ENCODE peak calls at places on chromosomes 5 and 9, in five cellular contexts. One of them, this sample, is unnamed.

GRCh38 chr9:31587176-31587575 is 797.3 kb upstream of the ACO1 start:
- DNase-seq in spleen: no peak
- DNase-seq in Peyer's patch: no peak
- DNase-seq in body of pancreas: no peak
- DNase-seq in dorsolateral prefrontal cortex: no peak
- DNase-seq in this sample: no peak

GRCh38 chr5:168737066-168737465 is 157.9 kb upstream of the PANK3 start:
- DNase-seq in spleen: no peak
- DNase-seq in Peyer's patch: no peak
- DNase-seq in body of pancreas: no peak
- DNase-seq in dorsolateral prefrontal cortex: no peak
- DNase-seq in this sample: no peak

GRCh38 chr5:3098821-3099220 is 347.3 kb upstream of the IRX2 start:
- DNase-seq in spleen: no peak
- DNase-seq in Peyer's patch: no peak
- DNase-seq in body of pancreas: no peak
- DNase-seq in dorsolateral prefrontal cortex: no peak
- DNase-seq in this sample: no peak

GRCh38 chr5:160436017-160436416 is 14.4 kb downstream of the PTTG1 start:
- DNase-seq in spleen: no peak
- DNase-seq in Peyer's patch: no peak
- DNase-seq in body of pancreas: no peak
- DNase-seq in dorsolateral prefrontal cortex: no peak
- DNase-seq in this sample: no peak

GRCh38 chr9:129473523-129474244 is 147.2 kb downstream of the C9orf50 start:
- DNase-seq in spleen: no peak
- DNase-seq in Peyer's patch: no peak
- DNase-seq in body of pancreas: no peak
- DNase-seq in dorsolateral prefrontal cortex: no peak
- DNase-seq in this sample: no peak

GRCh38 chr9:98921740-98922139 is 22.0 kb upstream of the COL15A1 start:
- DNase-seq in spleen: no peak
- DNase-seq in Peyer's patch: no peak
- DNase-seq in body of pancreas: no peak
- DNase-seq in dorsolateral prefrontal cortex: no peak
- DNase-seq in this sample: no peak

GRCh38 chr5:68953151-68953884 is 140.5 kb upstream of the SLC30A5 start:
- DNase-seq in spleen: no peak
- DNase-seq in Peyer's patch: no peak
- DNase-seq in body of pancreas: no peak
- DNase-seq in dorsolateral prefrontal cortex: no peak
- DNase-seq in this sample: no peak

GRCh38 chr5:81194633-81195333 is 38.3 kb upstream of the CKMT2 start:
- DNase-seq in spleen: peak
- DNase-seq in Peyer's patch: peak
- DNase-seq in body of pancreas: peak
- DNase-seq in dorsolateral prefrontal cortex: peak
- DNase-seq in this sample: peak

GRCh38 chr5:158802941-158803341 is 296.8 kb downstream of the EBF1 start:
- DNase-seq in spleen: no peak
- DNase-seq in Peyer's patch: no peak
- DNase-seq in body of pancreas: no peak
- DNase-seq in dorsolateral prefrontal cortex: no peak
- DNase-seq in this sample: no peak

GRCh38 chr5:128084228-128085167 is 932 bp downstream of the SLC12A2 start:
- DNase-seq in spleen: peak
- DNase-seq in Peyer's patch: peak
- DNase-seq in body of pancreas: peak
- DNase-seq in dorsolateral prefrontal cortex: peak
- DNase-seq in this sample: no peak

GRCh38 chr9:114029311-114030170 is 48.6 kb downstream of the AMBP start:
- DNase-seq in spleen: peak
- DNase-seq in Peyer's patch: no peak
- DNase-seq in body of pancreas: peak
- DNase-seq in dorsolateral prefrontal cortex: no peak
- DNase-seq in this sample: no peak

GRCh38 chr5:126647071-126647470 is 46.3 kb downstream of the PHAX start:
- DNase-seq in spleen: no peak
- DNase-seq in Peyer's patch: no peak
- DNase-seq in body of pancreas: no peak
- DNase-seq in dorsolateral prefrontal cortex: no peak
- DNase-seq in this sample: no peak

GRCh38 chr9:123208626-123209174 is 59.7 kb downstream of the STRBP start:
- DNase-seq in spleen: no peak
- DNase-seq in Peyer's patch: no peak
- DNase-seq in body of pancreas: no peak
- DNase-seq in dorsolateral prefrontal cortex: no peak
- DNase-seq in this sample: no peak

GRCh38 chr5:135333737-135334515 is 65.1 kb downstream of the MACROH2A1 start:
- DNase-seq in spleen: no peak
- DNase-seq in Peyer's patch: no peak
- DNase-seq in body of pancreas: no peak
- DNase-seq in dorsolateral prefrontal cortex: no peak
- DNase-seq in this sample: no peak

GRCh38 chr5:135331612-135332011 is 67.4 kb downstream of the MACROH2A1 start:
- DNase-seq in spleen: no peak
- DNase-seq in Peyer's patch: no peak
- DNase-seq in body of pancreas: no peak
- DNase-seq in dorsolateral prefrontal cortex: no peak
- DNase-seq in this sample: no peak

GRCh38 chr5:135330798-135331096 is 68.3 kb downstream of the MACROH2A1 start:
- DNase-seq in spleen: no peak
- DNase-seq in Peyer's patch: no peak
- DNase-seq in body of pancreas: no peak
- DNase-seq in dorsolateral prefrontal cortex: no peak
- DNase-seq in this sample: no peak

GRCh38 chr5:135329913-135330797 is 68.9 kb downstream of the MACROH2A1 start:
- DNase-seq in spleen: no peak
- DNase-seq in Peyer's patch: peak
- DNase-seq in body of pancreas: no peak
- DNase-seq in dorsolateral prefrontal cortex: no peak
- DNase-seq in this sample: no peak

GRCh38 chr5:135332519-135333150 is 66.4 kb downstream of the MACROH2A1 start:
- DNase-seq in spleen: no peak
- DNase-seq in Peyer's patch: no peak
- DNase-seq in body of pancreas: no peak
- DNase-seq in dorsolateral prefrontal cortex: no peak
- DNase-seq in this sample: no peak
- TF ChIP-seq CTCF in spleen: peak
- TF ChIP-seq CTCF in Peyer's patch: peak
- TF ChIP-seq CTCF in body of pancreas: no peak
- TF ChIP-seq CTCF in dorsolateral prefrontal cortex: peak
- TF ChIP-seq CTCF in this sample: peak

DNA sequence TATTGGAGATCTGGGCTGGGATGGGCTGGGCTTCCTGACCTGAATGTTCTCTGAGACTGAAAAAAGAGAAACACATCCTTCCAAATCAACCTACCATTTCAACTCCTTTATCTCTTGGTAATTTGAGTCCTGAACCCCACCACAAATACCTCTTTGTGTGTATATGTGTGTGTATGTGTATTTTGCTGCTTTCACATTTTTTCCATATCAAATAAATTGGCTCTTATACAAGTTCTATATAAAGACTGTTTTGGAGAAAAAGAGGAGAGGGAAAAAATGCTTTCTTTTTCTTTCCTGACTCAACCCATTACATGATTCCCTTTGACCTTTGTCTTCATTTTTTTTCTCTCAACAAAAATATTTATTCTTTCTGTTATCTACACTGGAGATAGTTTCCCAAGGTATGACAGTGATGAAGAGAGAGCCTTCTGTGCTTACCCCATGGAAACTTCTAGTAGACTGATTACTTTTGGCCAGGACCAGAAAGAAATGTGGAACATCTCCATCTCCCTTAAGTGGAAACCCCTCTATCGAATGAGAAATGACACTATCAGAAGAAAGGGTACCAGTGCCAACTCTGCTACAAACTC is 85.3 kb downstream of the PAPPA start:
- DNase-seq in spleen: no peak
- DNase-seq in Peyer's patch: no peak
- DNase-seq in body of pancreas: no peak
- DNase-seq in dorsolateral prefrontal cortex: no peak
- DNase-seq in this sample: no peak
- TF ChIP-seq CTCF in spleen: no peak
- TF ChIP-seq CTCF in Peyer's patch: no peak
- TF ChIP-seq CTCF in body of pancreas: no peak
- TF ChIP-seq CTCF in dorsolateral prefrontal cortex: no peak
- TF ChIP-seq CTCF in this sample: no peak

GRCh38 chr5:140242099-140242498 is 60.8 kb downstream of the PFDN1 start:
- DNase-seq in spleen: no peak
- DNase-seq in Peyer's patch: no peak
- DNase-seq in body of pancreas: no peak
- DNase-seq in dorsolateral prefrontal cortex: no peak
- DNase-seq in this sample: no peak
- TF ChIP-seq CTCF in spleen: no peak
- TF ChIP-seq CTCF in Peyer's patch: no peak
- TF ChIP-seq CTCF in body of pancreas: no peak
- TF ChIP-seq CTCF in dorsolateral prefrontal cortex: no peak
- TF ChIP-seq CTCF in this sample: no peak

DNA sequence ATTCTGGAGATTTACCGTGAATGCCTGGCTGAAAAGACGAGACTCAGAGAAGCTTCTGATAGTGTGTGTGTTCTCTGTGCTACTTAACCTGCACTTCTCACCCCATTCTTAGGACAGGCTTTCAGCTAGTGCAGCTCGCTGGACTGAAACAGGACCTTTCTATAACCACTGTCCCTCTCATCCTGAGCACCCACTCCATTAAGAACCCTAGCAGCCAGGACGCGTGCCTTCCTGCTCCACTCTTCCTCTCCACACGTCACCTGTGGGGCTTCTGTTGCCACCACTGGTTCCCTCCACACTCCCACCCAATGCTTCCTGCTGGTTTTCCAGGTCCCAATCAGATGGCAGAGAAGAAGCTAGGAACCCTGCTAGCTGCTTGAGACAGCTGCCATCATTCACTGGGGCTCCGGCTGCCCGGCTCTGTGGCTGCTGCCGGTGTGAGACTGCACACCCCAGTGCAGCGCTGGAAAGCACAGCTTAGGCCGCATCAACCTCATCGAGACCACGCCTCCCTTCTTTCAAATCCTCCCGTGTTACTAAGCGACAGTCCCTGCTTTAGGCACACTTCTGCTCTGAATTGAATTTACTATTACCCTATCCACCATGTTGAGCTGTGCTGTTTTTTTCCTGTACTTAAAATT is 44.0 kb downstream of the RNF130 start:
- DNase-seq in spleen: no peak
- DNase-seq in Peyer's patch: no peak
- DNase-seq in body of pancreas: no peak
- DNase-seq in dorsolateral prefrontal cortex: no peak
- DNase-seq in this sample: no peak
- TF ChIP-seq CTCF in spleen: no peak
- TF ChIP-seq CTCF in Peyer's patch: no peak
- TF ChIP-seq CTCF in body of pancreas: no peak
- TF ChIP-seq CTCF in dorsolateral prefrontal cortex: no peak
- TF ChIP-seq CTCF in this sample: no peak

DNA sequence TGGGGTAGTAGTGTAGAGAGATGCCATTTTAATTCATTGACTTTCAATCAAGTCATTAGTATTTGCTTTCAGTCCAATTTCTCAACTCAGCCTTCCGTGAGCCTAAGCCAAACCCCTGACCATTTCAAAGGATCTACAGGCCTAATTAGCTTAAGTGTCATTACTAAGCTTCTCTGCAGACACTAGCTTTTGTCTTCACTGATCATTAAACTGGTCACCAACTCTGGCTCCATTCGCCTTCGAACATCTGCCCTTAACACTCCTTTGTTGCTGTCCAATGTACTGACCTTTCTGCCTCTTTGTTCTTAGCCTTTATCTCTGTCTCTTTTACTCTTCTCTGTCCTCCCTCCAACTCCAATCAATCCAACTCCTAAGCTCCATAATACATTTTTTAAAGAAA is 299.3 kb downstream of the DIRAS2 start:
- DNase-seq in spleen: no peak
- DNase-seq in Peyer's patch: no peak
- DNase-seq in body of pancreas: no peak
- DNase-seq in dorsolateral prefrontal cortex: no peak
- DNase-seq in this sample: no peak
- TF ChIP-seq CTCF in spleen: no peak
- TF ChIP-seq CTCF in Peyer's patch: no peak
- TF ChIP-seq CTCF in body of pancreas: no peak
- TF ChIP-seq CTCF in dorsolateral prefrontal cortex: no peak
- TF ChIP-seq CTCF in this sample: no peak

GRCh38 chr5:137320056-137321045 is 178.8 kb downstream of the SPOCK1 start:
- DNase-seq in spleen: no peak
- DNase-seq in Peyer's patch: no peak
- DNase-seq in body of pancreas: peak
- DNase-seq in dorsolateral prefrontal cortex: no peak
- DNase-seq in this sample: no peak
- TF ChIP-seq CTCF in spleen: peak
- TF ChIP-seq CTCF in Peyer's patch: peak
- TF ChIP-seq CTCF in body of pancreas: peak
- TF ChIP-seq CTCF in dorsolateral prefrontal cortex: peak
- TF ChIP-seq CTCF in this sample: peak

GRCh38 chr5:43396762-43397304 is 15.4 kb downstream of the CCL28 start:
- DNase-seq in spleen: peak
- DNase-seq in Peyer's patch: peak
- DNase-seq in body of pancreas: peak
- DNase-seq in dorsolateral prefrontal cortex: peak
- DNase-seq in this sample: no peak

GRCh38 chr5:43401827-43402226 is 10.4 kb downstream of the CCL28 start:
- DNase-seq in spleen: no peak
- DNase-seq in Peyer's patch: no peak
- DNase-seq in body of pancreas: no peak
- DNase-seq in dorsolateral prefrontal cortex: no peak
- DNase-seq in this sample: no peak

GRCh38 chr5:43400082-43400481 is 12.1 kb downstream of the CCL28 start:
- DNase-seq in spleen: no peak
- DNase-seq in Peyer's patch: no peak
- DNase-seq in body of pancreas: no peak
- DNase-seq in dorsolateral prefrontal cortex: no peak
- DNase-seq in this sample: no peak
- TF ChIP-seq CTCF in spleen: no peak
- TF ChIP-seq CTCF in Peyer's patch: peak
- TF ChIP-seq CTCF in body of pancreas: no peak
- TF ChIP-seq CTCF in dorsolateral prefrontal cortex: no peak
- TF ChIP-seq CTCF in this sample: no peak